ENCODE peak calls at places on chromosomes 1 and 21, in nine cellular contexts. X is heart left ventricle, F is BJ, G is SHP77, V is K562, U is AG09309, Z is M059J, N is spleen, D is GM04504. H is an unnamed sample.

GRCh38 chr1:56713112-56713511 is 68.0 kb downstream of the PRKAA2 start:
- DNase-seq in X (no peak), V (no peak), D (no peak), U (no peak), F (no peak), N (no peak), G (no peak), Z (no peak), H (no peak)

GRCh38 chr1:224623743-224624333 is 7.7 kb downstream of the CNIH3 start:
- DNase-seq in D (peak; percentile 80), G (peak; percentile 6), F (peak; percentile 67), N (no peak), X (no peak), Z (peak; percentile 100), V (no peak), U (peak; percentile 87), H (peak; percentile 74)

GRCh38 chr1:37574834-37575479 is 18.2 kb downstream of the DNALI1 start:
- DNase-seq in N (no peak), U (peak; percentile 71), G (no peak), D (peak; percentile 77), F (peak; percentile 70), X (no peak), Z (peak; percentile 73), V (no peak), H (peak; percentile 58)

GRCh38 chr1:193358419-193358818 is 172.0 kb upstream of the B3GALT2 start:
- DNase-seq in G (no peak), U (no peak), V (no peak), D (no peak), X (no peak), F (no peak), N (no peak), Z (no peak), H (no peak)

GRCh38 chr1:180248731-180249681 is 18.9 kb downstream of the LHX4 start:
- DNase-seq in U (no peak), D (no peak), G (peak; percentile 68), X (no peak), N (peak; percentile 64), V (peak; percentile 57), Z (no peak), F (no peak), H (no peak)

GRCh38 chr1:110594466-110595076 is 11.6 kb downstream of the KCNA2 start:
- DNase-seq in U (no peak), D (no peak), Z (no peak), V (no peak), F (no peak), G (no peak), N (no peak), X (no peak), H (no peak)

GRCh38 chr1:28127617-28128257 is 39.3 kb upstream of the EYA3 start:
- DNase-seq in Z (no peak), X (no peak), N (no peak), U (no peak), F (no peak), V (no peak), D (no peak), G (no peak), H (no peak)

GRCh38 chr1:48568501-48568900 is 96.5 kb upstream of the SPATA6 start:
- DNase-seq in V (no peak), Z (no peak), N (no peak), D (no peak), F (no peak), U (no peak), X (no peak), G (no peak), H (no peak)

GRCh38 chr21:43321111-43321510 is 105.8 kb downstream of the SIK1 start:
- DNase-seq in Z (peak; percentile 64), N (no peak), G (no peak), U (no peak), D (no peak), V (no peak), X (no peak), F (no peak), H (no peak)